ENCODE peak calls at places on chromosomes 3 and 15, in seven cellular contexts. N is left cardiac atrium, C is glutamatergic neuron, B is Karpas-422, Q is T follicular helper cell, T is ELF-1, Y is WTC11. O is an unnamed sample.

GRCh38 chr15:22980189-22981136 is at the start of gene CYFIP1:
- DNase-seq in N (peak), C (peak), B (no peak), Q (no peak), T (peak), Y (peak), O (peak)

GRCh38 chr15:69454953-69455352 is 2.3 kb downstream of the RPLP1 start:
- DNase-seq in N (no peak), C (no peak), B (no peak), Q (no peak), T (no peak), Y (no peak), O (no peak)

GRCh38 chr3:29389362-29389761 is 108.5 kb downstream of the RBMS3 start:
- DNase-seq in N (no peak), C (no peak), B (no peak), Q (no peak), T (no peak), Y (no peak), O (no peak)

GRCh38 chr3:141000027-141000663 is 51.0 kb upstream of the SPSB4 start:
- DNase-seq in N (peak), C (peak), B (peak), Q (peak), T (peak), Y (peak), O (peak)

GRCh38 chr3:116000315-116000714 is 377.0 kb downstream of the GAP43 start:
- DNase-seq in N (no peak), C (no peak), B (no peak), Q (no peak), T (no peak), Y (no peak), O (no peak)

GRCh38 chr15:97759363-97759762 is 201.1 kb upstream of the ARRDC4 start:
- DNase-seq in N (no peak), C (no peak), B (no peak), Q (no peak), T (no peak), Y (no peak), O (no peak)

GRCh38 chr15:77836116-77836798 is 203.5 kb upstream of the LINGO1 start:
- DNase-seq in N (no peak), C (no peak), B (peak), Q (no peak), T (peak), Y (no peak), O (no peak)

GRCh38 chr3:123997543-123997942 is 5.6 kb upstream of the ROPN1 start:
- DNase-seq in N (no peak), C (no peak), B (no peak), Q (no peak), T (no peak), Y (no peak), O (no peak)

GRCh38 chr15:67064607-67065530 is 533 bp upstream of the SMAD3 start:
- DNase-seq in N (no peak), C (peak), B (peak), Q (no peak), T (peak), Y (peak), O (peak)

GRCh38 chr15:27696530-27696929 is 402.6 kb downstream of the OCA2 start:
- DNase-seq in N (no peak), C (no peak), B (no peak), Q (no peak), T (no peak), Y (no peak), O (no peak)

GRCh38 chr3:182364723-182365650 is 428.3 kb upstream of the ATP11B start:
- DNase-seq in N (peak), C (no peak), B (no peak), Q (no peak), T (no peak), Y (no peak), O (no peak)

GRCh38 chr15:58491151-58491473 is 59.3 kb downstream of the LIPC start:
- DNase-seq in N (peak), C (no peak), B (no peak), Q (no peak), T (no peak), Y (no peak), O (no peak)

GRCh38 chr3:18505056-18505455 is 79.9 kb upstream of the SATB1 start:
- DNase-seq in N (no peak), C (no peak), B (no peak), Q (no peak), T (no peak), Y (no peak), O (no peak)

GRCh38 chr3:108552267-108553159 is 36.7 kb downstream of the CIP2A start:
- DNase-seq in N (no peak), C (no peak), B (peak), Q (no peak), T (no peak), Y (no peak), O (peak)